ENCODE peak calls at places on chromosomes 13 and 19, in five cellular contexts. Q is GDM1; B is nephron progenitor cell; S is germinal center; C is activated naive CD4-positive, alpha-beta T cell treated with Interleukin-2 at 50 U/mL for 16 hours. M is an unnamed sample.

GRCh38 chr13:112510987-112511715 is 76.8 kb downstream of the TUBGCP3 start:
- DNase-seq in Q (no peak), B (no peak), S (no peak), C (no peak), M (no peak)

GRCh38 chr13:45040173-45040572 is 50.8 kb downstream of the GPALPP1 start:
- DNase-seq in C (no peak), Q (no peak), S (no peak), B (no peak), M (no peak)

GRCh38 chr13:33204130-33204927 is 81.2 kb downstream of the STARD13 start:
- DNase-seq in Q (no peak), S (no peak), C (no peak), B (no peak), M (no peak)

GRCh38 chr19:16726916-16727315 is 7.3 kb downstream of the NWD1 start:
- DNase-seq in S (no peak), Q (no peak), C (no peak), B (no peak), M (peak)

GRCh38 chr13:42876270-42876714 is 94.9 kb downstream of the FAM216B start:
- DNase-seq in B (no peak), S (peak), Q (no peak), C (no peak), M (no peak)

GRCh38 chr13:109872864-109873263 is 86.5 kb upstream of the IRS2 start:
- DNase-seq in Q (no peak), S (no peak), C (no peak), B (no peak), M (no peak)

GRCh38 chr13:112441779-112442310 is 65.7 kb downstream of the SPACA7 start:
- DNase-seq in S (no peak), Q (no peak), C (no peak), B (no peak), M (no peak)

GRCh38 chr19:45640849-45641273 is 1.7 kb upstream of the EML2 start:
- DNase-seq in Q (no peak), S (peak), B (peak), C (peak), M (no peak)

GRCh38 chr19:35015576-35016351 is 14.5 kb upstream of the SCN1B start:
- DNase-seq in Q (no peak), C (no peak), B (no peak), S (no peak), M (no peak)

GRCh38 chr19:48398329-48399235 is 5.1 kb downstream of the GRIN2D start:
- DNase-seq in S (peak), C (peak), Q (peak), B (peak), M (peak)

GRCh38 chr19:18636969-18637629 is at the start of gene KLHL26:
- DNase-seq in S (no peak), C (no peak), B (no peak), Q (no peak), M (no peak)

GRCh38 chr13:39577203-39577602 is 25.8 kb downstream of the LHFPL6 start:
- DNase-seq in S (no peak), C (no peak), B (no peak), Q (no peak), M (no peak)

GRCh38 chr19:20640545-20640944 is 20.8 kb downstream of the ZNF626 start:
- DNase-seq in C (no peak), Q (no peak), B (no peak), S (no peak), M (no peak)

GRCh38 chr19:50835785-50836542 is 2.6 kb upstream of the KLK15 start:
- DNase-seq in C (peak), B (peak), Q (peak), S (peak), M (peak)

GRCh38 chr19:42323852-42324654 is 1.4 kb upstream of the MEGF8 start:
- DNase-seq in S (peak), Q (no peak), C (peak), B (peak), M (no peak)

GRCh38 chr19:6063576-6063961 is 46.7 kb downstream of the RFX2 start:
- DNase-seq in C (no peak), Q (no peak), B (no peak), S (no peak), M (no peak)

GRCh38 chr13:49098771-49099512 is 121.2 kb upstream of the MLNR start:
- DNase-seq in B (no peak), Q (no peak), S (no peak), C (no peak), M (peak)

GRCh38 chr13:23020246-23020843 is 160.4 kb upstream of the SGCG start:
- DNase-seq in S (peak), C (peak), B (peak), Q (peak), M (peak)

GRCh38 chr13:28375250-28375930 is 119.5 kb downstream of the FLT1 start:
- DNase-seq in B (no peak), Q (no peak), C (no peak), S (no peak), M (no peak)